ENCODE peak calls at places on chromosomes 13 and 19, in ten cellular contexts. K, X, P, F, G, H, V, A, I and Q are unnamed samples.

GRCh38 chr19:49442793-49443365 is 1.6 kb upstream of the SLC17A7 start:
- DNase-seq in K (peak; percentile 45), X (peak; percentile 89), P (peak; percentile 77), F (peak; percentile 91), G (peak; percentile 45), H (peak; percentile 95), V (peak; percentile 67), A (peak; percentile 42), I (peak; percentile 44), Q (peak; percentile 86)

GRCh38 chr13:23654111-23655110 is 84.2 kb downstream of the TNFRSF19 start:
- DNase-seq in K (no peak), X (no peak), P (no peak), F (no peak), G (no peak), H (peak; percentile 64), V (no peak), A (no peak), I (no peak), Q (no peak)

GRCh38 chr13:86563308-86563707 is 764.1 kb upstream of the SLITRK6 start:
- DNase-seq in K (no peak), X (no peak), P (no peak), F (no peak), G (no peak), H (no peak), V (no peak), A (peak; percentile 86), I (no peak), Q (no peak)

GRCh38 chr13:95360052-95360451 is 58.8 kb upstream of the ABCC4 start:
- DNase-seq in K (no peak), X (no peak), P (no peak), F (no peak), G (no peak), H (no peak), V (no peak), A (no peak), I (no peak), Q (no peak)

GRCh38 chr19:56245062-56245740 is 27.3 kb upstream of the EDDM13 start:
- DNase-seq in K (no peak), X (peak; percentile 17), P (no peak), F (peak; percentile 46), G (no peak), H (no peak), V (no peak), A (no peak), I (no peak), Q (no peak)

GRCh38 chr19:39968789-39969188 is 2.2 kb upstream of the PSMC4 start:
- DNase-seq in K (no peak), X (no peak), P (no peak), F (no peak), G (no peak), H (no peak), V (no peak), A (no peak), I (no peak), Q (no peak)

GRCh38 chr13:110627761-110628476 is 12.6 kb downstream of the NAXD start:
- DNase-seq in K (no peak), X (no peak), P (no peak), F (no peak), G (no peak), H (no peak), V (no peak), A (no peak), I (no peak), Q (no peak)

GRCh38 chr13:40780822-40781401 is 8.5 kb upstream of the SLC25A15 start:
- DNase-seq in K (no peak), X (no peak), P (no peak), F (peak; percentile 11), G (no peak), H (no peak), V (no peak), A (no peak), I (no peak), Q (no peak)

GRCh38 chr19:19280561-19280960 is 7.5 kb upstream of the TM6SF2 start:
- DNase-seq in K (peak; percentile 31), X (no peak), P (no peak), F (no peak), G (no peak), H (no peak), V (no peak), A (no peak), I (no peak), Q (peak; percentile 82)

GRCh38 chr13:52599037-52599852 is 43.0 kb upstream of the HNRNPA1L2 start:
- DNase-seq in K (no peak), X (no peak), P (no peak), F (peak; percentile 58), G (no peak), H (peak; percentile 35), V (no peak), A (peak; percentile 18), I (no peak), Q (no peak)

GRCh38 chr19:19464339-19465098 is 50.8 kb downstream of the TSSK6 start:
- DNase-seq in K (no peak), X (no peak), P (no peak), F (no peak), G (no peak), H (no peak), V (no peak), A (no peak), I (no peak), Q (no peak)

GRCh38 chr13:77533875-77534788 is 1.4 kb upstream of the SCEL start:
- DNase-seq in K (no peak), X (no peak), P (no peak), F (no peak), G (no peak), H (no peak), V (no peak), A (no peak), I (no peak), Q (no peak)

GRCh38 chr19:43934055-43934984 is 762 bp downstream of the ZNF45 start:
- DNase-seq in K (no peak), X (no peak), P (no peak), F (peak; percentile 17), G (no peak), H (no peak), V (no peak), A (no peak), I (no peak), Q (no peak)

GRCh38 chr19:30791116-30791515 is 418.9 kb downstream of the ZNF536 start:
- DNase-seq in K (no peak), X (no peak), P (no peak), F (no peak), G (no peak), H (no peak), V (no peak), A (no peak), I (no peak), Q (no peak)

GRCh38 chr13:43360911-43361605 is 337.7 kb downstream of the DNAJC15 start:
- DNase-seq in K (no peak), X (no peak), P (no peak), F (no peak), G (no peak), H (no peak), V (no peak), A (no peak), I (no peak), Q (no peak)

GRCh38 chr13:99777873-99778272 is 193.7 kb downstream of the ZIC5 start:
- DNase-seq in K (no peak), X (no peak), P (no peak), F (no peak), G (no peak), H (no peak), V (no peak), A (no peak), I (no peak), Q (no peak)

GRCh38 chr19:19642506-19643157 is 825 bp downstream of the GMIP start:
- DNase-seq in K (no peak), X (no peak), P (no peak), F (peak; percentile 27), G (no peak), H (no peak), V (peak; percentile 54), A (no peak), I (no peak), Q (no peak)

GRCh38 chr19:37931941-37932655 is 25.1 kb downstream of the SIPA1L3 start:
- DNase-seq in K (peak; percentile 90), X (no peak), P (no peak), F (peak; percentile 20), G (no peak), H (peak; percentile 15), V (peak; percentile 1), A (peak; percentile 67), I (peak; percentile 38), Q (peak; percentile 91)

GRCh38 chr19:15779756-15780476 is 7.5 kb upstream of the OR10H5 start:
- DNase-seq in K (no peak), X (no peak), P (no peak), F (peak; percentile 9), G (no peak), H (peak; percentile 86), V (no peak), A (no peak), I (no peak), Q (peak; percentile 96)

GRCh38 chr19:38386300-38386967 is 1.4 kb downstream of the GGN start:
- DNase-seq in K (no peak), X (no peak), P (no peak), F (no peak), G (no peak), H (no peak), V (no peak), A (no peak), I (no peak), Q (no peak)

GRCh38 chr19:17385878-17386611 is 8.0 kb downstream of the CCDC194 start:
- DNase-seq in K (peak; percentile 22), X (no peak), P (no peak), F (peak; percentile 56), G (no peak), H (peak; percentile 70), V (peak; percentile 65), A (no peak), I (no peak), Q (peak; percentile 26)

GRCh38 chr19:16295071-16295470 is 29.6 kb upstream of the KLF2 start:
- DNase-seq in K (no peak), X (no peak), P (no peak), F (no peak), G (no peak), H (no peak), V (no peak), A (no peak), I (no peak), Q (no peak)

GRCh38 chr13:111503905-111504695 is 183.7 kb downstream of the TEX29 start:
- DNase-seq in K (no peak), X (no peak), P (no peak), F (no peak), G (no peak), H (no peak), V (no peak), A (no peak), I (no peak), Q (no peak)

GRCh38 chr19:14496849-14497346 is 971 bp upstream of the GIPC1 start:
- DNase-seq in K (no peak), X (no peak), P (no peak), F (no peak), G (no peak), H (no peak), V (no peak), A (no peak), I (no peak), Q (peak; percentile 64)

GRCh38 chr13:74770361-74770760 is 636.2 kb upstream of the KLF12 start:
- DNase-seq in K (no peak), X (no peak), P (no peak), F (peak; percentile 86), G (no peak), H (no peak), V (no peak), A (peak; percentile 59), I (peak; percentile 46), Q (no peak)